ENCODE peak calls at places on chromosome 13, in five cellular contexts. One of them, this sample, is unnamed.
A peak's percentile ranks its signal among the peaks of the same experiment; 100 is the strongest.

GRCh38 chr13:21987793-21988192 is 316.9 kb downstream of the FGF9 start:
- DNase-seq in IMR-90: no peak
- DNase-seq in H9: no peak
- DNase-seq in neuronal stem cell: no peak
- DNase-seq in mesenchymal stem cell: no peak
- DNase-seq in this sample: no peak

GRCh38 chr13:60261432-60262351 is 98.0 kb upstream of the DIAPH3 start:
- DNase-seq in IMR-90: no peak
- DNase-seq in H9: peak; percentile 92
- DNase-seq in neuronal stem cell: no peak
- DNase-seq in mesenchymal stem cell: no peak
- DNase-seq in this sample: no peak

GRCh38 chr13:102373221-102373620 is 28.6 kb downstream of the FGF14 start:
- DNase-seq in IMR-90: no peak
- DNase-seq in H9: no peak
- DNase-seq in neuronal stem cell: no peak
- DNase-seq in mesenchymal stem cell: no peak
- DNase-seq in this sample: no peak

GRCh38 chr13:106753241-106753640 is 185.3 kb upstream of the ARGLU1 start:
- DNase-seq in IMR-90: no peak
- DNase-seq in H9: no peak
- DNase-seq in neuronal stem cell: no peak
- DNase-seq in mesenchymal stem cell: peak; percentile 20
- DNase-seq in this sample: no peak

GRCh38 chr13:94858856-94859811 is 146.8 kb upstream of the SOX21 start:
- DNase-seq in IMR-90: peak; percentile 5
- DNase-seq in H9: peak; percentile 39
- DNase-seq in neuronal stem cell: no peak
- DNase-seq in mesenchymal stem cell: peak; percentile 94
- DNase-seq in this sample: no peak

GRCh38 chr13:73228546-73228945 is 169.7 kb downstream of the KLF5 start:
- DNase-seq in IMR-90: peak; percentile 28
- DNase-seq in H9: no peak
- DNase-seq in neuronal stem cell: no peak
- DNase-seq in mesenchymal stem cell: peak; percentile 23
- DNase-seq in this sample: no peak

GRCh38 chr13:22454586-22454985 is 726.2 kb upstream of the SGCG start:
- DNase-seq in IMR-90: no peak
- DNase-seq in H9: peak; percentile 56
- DNase-seq in neuronal stem cell: no peak
- DNase-seq in mesenchymal stem cell: peak; percentile 2
- DNase-seq in this sample: peak; percentile 2

GRCh38 chr13:98507060-98507797 is 69.7 kb downstream of the STK24 start:
- DNase-seq in IMR-90: no peak
- DNase-seq in H9: no peak
- DNase-seq in neuronal stem cell: no peak
- DNase-seq in mesenchymal stem cell: peak; percentile 55
- DNase-seq in this sample: peak; percentile 94

GRCh38 chr13:42707003-42707402 is 74.4 kb upstream of the FAM216B start:
- DNase-seq in IMR-90: peak; percentile 18
- DNase-seq in H9: no peak
- DNase-seq in neuronal stem cell: no peak
- DNase-seq in mesenchymal stem cell: no peak
- DNase-seq in this sample: no peak

GRCh38 chr13:112996671-112997091 is 27.7 kb downstream of the MCF2L start:
- DNase-seq in IMR-90: no peak
- DNase-seq in H9: no peak
- DNase-seq in neuronal stem cell: no peak
- DNase-seq in mesenchymal stem cell: no peak
- DNase-seq in this sample: no peak

GRCh38 chr13:72545030-72545719 is 182.3 kb downstream of the MZT1 start:
- DNase-seq in IMR-90: no peak
- DNase-seq in H9: no peak
- DNase-seq in neuronal stem cell: no peak
- DNase-seq in mesenchymal stem cell: no peak
- DNase-seq in this sample: no peak

GRCh38 chr13:33867472-33867871 is 49.5 kb downstream of the RFC3 start:
- DNase-seq in IMR-90: no peak
- DNase-seq in H9: no peak
- DNase-seq in neuronal stem cell: no peak
- DNase-seq in mesenchymal stem cell: no peak
- DNase-seq in this sample: no peak

GRCh38 chr13:30149248-30149647 is 158.1 kb downstream of the KATNAL1 start:
- DNase-seq in IMR-90: no peak
- DNase-seq in H9: no peak
- DNase-seq in neuronal stem cell: no peak
- DNase-seq in mesenchymal stem cell: no peak
- DNase-seq in this sample: no peak

GRCh38 chr13:30148171-30148754 is 159.1 kb downstream of the KATNAL1 start:
- DNase-seq in IMR-90: no peak
- DNase-seq in H9: no peak
- DNase-seq in neuronal stem cell: no peak
- DNase-seq in mesenchymal stem cell: no peak
- DNase-seq in this sample: no peak

GRCh38 chr13:30148791-30149190 is 158.6 kb downstream of the KATNAL1 start:
- DNase-seq in IMR-90: no peak
- DNase-seq in H9: no peak
- DNase-seq in neuronal stem cell: no peak
- DNase-seq in mesenchymal stem cell: no peak
- DNase-seq in this sample: no peak

GRCh38 chr13:30145709-30146367 is 161.5 kb downstream of the KATNAL1 start:
- DNase-seq in IMR-90: no peak
- DNase-seq in H9: no peak
- DNase-seq in neuronal stem cell: no peak
- DNase-seq in mesenchymal stem cell: no peak
- DNase-seq in this sample: no peak

GRCh38 chr13:30147380-30147779 is 160.0 kb downstream of the KATNAL1 start:
- DNase-seq in IMR-90: no peak
- DNase-seq in H9: no peak
- DNase-seq in neuronal stem cell: no peak
- DNase-seq in mesenchymal stem cell: no peak
- DNase-seq in this sample: no peak
- H3K9ac ChIP-seq in IMR-90: no peak overlapping the region
- H3K9ac ChIP-seq in H9: no peak overlapping the region
- H3K9ac ChIP-seq in neuronal stem cell: no peak overlapping the region
- H3K9ac ChIP-seq in mesenchymal stem cell: no peak overlapping the region
- H3K9ac ChIP-seq in this sample: no peak overlapping the region

GRCh38 chr13:51168623-51169022 is 53.6 kb upstream of the FAM124A start:
- DNase-seq in IMR-90: no peak
- DNase-seq in H9: peak; percentile 66
- DNase-seq in neuronal stem cell: no peak
- DNase-seq in mesenchymal stem cell: no peak
- DNase-seq in this sample: no peak
- H4K91ac ChIP-seq in IMR-90: no peak overlapping the region
- H4K91ac ChIP-seq in H9: no peak overlapping the region
- H4K91ac ChIP-seq in neuronal stem cell: no peak overlapping the region
- H4K91ac ChIP-seq in mesenchymal stem cell: no peak overlapping the region
- H4K91ac ChIP-seq in this sample: no peak overlapping the region

GRCh38 chr13:110423689-110424302 is 116.7 kb downstream of the COL4A2 start:
- DNase-seq in IMR-90: no peak
- DNase-seq in H9: no peak
- DNase-seq in neuronal stem cell: no peak
- DNase-seq in mesenchymal stem cell: no peak
- DNase-seq in this sample: no peak

GRCh38 chr13:110426745-110427144 is 119.7 kb downstream of the COL4A2 start:
- DNase-seq in IMR-90: no peak
- DNase-seq in H9: no peak
- DNase-seq in neuronal stem cell: no peak
- DNase-seq in mesenchymal stem cell: no peak
- DNase-seq in this sample: no peak

GRCh38 chr13:110424596-110425443 is 117.7 kb downstream of the COL4A2 start:
- DNase-seq in IMR-90: peak; percentile 68
- DNase-seq in H9: no peak
- DNase-seq in neuronal stem cell: no peak
- DNase-seq in mesenchymal stem cell: peak; percentile 94
- DNase-seq in this sample: no peak

GRCh38 chr13:110422913-110423688 is 116.0 kb downstream of the COL4A2 start:
- DNase-seq in IMR-90: no peak
- DNase-seq in H9: no peak
- DNase-seq in neuronal stem cell: no peak
- DNase-seq in mesenchymal stem cell: peak; percentile 36
- DNase-seq in this sample: peak; percentile 42

GRCh38 chr13:110425444-110425780 is 118.3 kb downstream of the COL4A2 start:
- DNase-seq in IMR-90: peak; percentile 96
- DNase-seq in H9: no peak
- DNase-seq in neuronal stem cell: no peak
- DNase-seq in mesenchymal stem cell: peak; percentile 97
- DNase-seq in this sample: no peak
- H3K9ac ChIP-seq in IMR-90: no peak overlapping the region
- H3K9ac ChIP-seq in H9: no peak overlapping the region
- H3K9ac ChIP-seq in neuronal stem cell: peak overlapping the region; percentile 74
- H3K9ac ChIP-seq in mesenchymal stem cell: no peak overlapping the region
- H3K9ac ChIP-seq in this sample: no peak overlapping the region

DNA sequence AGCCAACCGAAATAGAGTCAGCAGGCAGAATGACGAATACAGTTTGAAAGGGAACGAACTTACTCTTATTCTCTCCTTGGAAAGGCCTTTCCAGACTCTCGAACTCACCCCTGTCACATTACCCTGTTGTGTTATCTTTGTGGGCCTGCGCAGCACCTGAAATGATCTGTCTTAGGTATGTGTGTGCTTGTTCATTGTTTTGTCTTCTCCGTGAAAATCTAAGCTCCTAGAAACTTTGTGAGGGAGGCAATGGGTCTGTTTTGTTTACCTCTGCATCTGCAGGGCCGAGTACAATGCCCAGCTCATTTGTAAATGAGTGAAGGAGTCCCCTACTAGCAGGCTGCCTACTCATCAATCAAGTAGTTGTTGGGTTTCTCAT is 19.6 kb downstream of the HMGB1 start:
- DNase-seq in IMR-90: no peak
- DNase-seq in H9: no peak
- DNase-seq in neuronal stem cell: no peak
- DNase-seq in mesenchymal stem cell: no peak
- DNase-seq in this sample: no peak
- H4K91ac ChIP-seq in IMR-90: peak overlapping the region; percentile 78
- H4K91ac ChIP-seq in H9: no peak overlapping the region
- H4K91ac ChIP-seq in neuronal stem cell: no peak overlapping the region
- H4K91ac ChIP-seq in mesenchymal stem cell: peak overlapping the region; percentile 18
- H4K91ac ChIP-seq in this sample: peak overlapping the region; percentile 29

GRCh38 chr13:30121666-30122065 is 185.7 kb downstream of the KATNAL1 start:
- DNase-seq in IMR-90: no peak
- DNase-seq in H9: no peak
- DNase-seq in neuronal stem cell: no peak
- DNase-seq in mesenchymal stem cell: no peak
- DNase-seq in this sample: no peak
- H3K9ac ChIP-seq in IMR-90: no peak overlapping the region
- H3K9ac ChIP-seq in H9: no peak overlapping the region
- H3K9ac ChIP-seq in neuronal stem cell: no peak overlapping the region
- H3K9ac ChIP-seq in mesenchymal stem cell: no peak overlapping the region
- H3K9ac ChIP-seq in this sample: no peak overlapping the region

This sample was measured in trophoblast cell.